ENCODE peak calls at places on chromosomes 12 and 14, in seven cellular contexts. B is PC-3; T is AG04450; L is kidney epithelial cell; P is body of pancreas; W is colonic mucosa; O is CD8-positive, alpha-beta T cell. U is an unnamed sample. For H3K27me3, the result is how much of the 10 kb centered on the place peaks cover.

GRCh38 chr12:66137937-66138336 is 7.4 kb upstream of the LLPH start:
- DNase-seq in L (no peak), B (no peak), W (no peak), P (no peak), O (no peak), T (no peak), U (no peak)

GRCh38 chr12:60263146-60263545 is 667.3 kb downstream of the SLC16A7 start:
- DNase-seq in W (no peak), O (no peak), B (peak), P (no peak), L (no peak), T (no peak), U (no peak)

GRCh38 chr12:65300679-65301349 is 22.3 kb downstream of the MSRB3 start:
- DNase-seq in B (peak), W (no peak), P (no peak), L (no peak), T (no peak), O (no peak), U (no peak)

GRCh38 chr12:122730215-122731014 is at the start of gene HCAR1:
- DNase-seq in B (peak), O (no peak), P (no peak), W (no peak), L (no peak), T (no peak), U (no peak)

GRCh38 chr14:104093366-104094055 is 8.0 kb downstream of the ASPG start:
- DNase-seq in W (no peak), T (no peak), B (peak), L (no peak), P (no peak), O (no peak), U (no peak)

GRCh38 chr12:103632554-103633216 is 45.6 kb downstream of the STAB2 start:
- DNase-seq in B (peak), W (peak), L (no peak), P (peak), O (no peak), T (no peak), U (peak)

GRCh38 chr12:131943876-131944275 is 5.9 kb upstream of the EP400 start:
- DNase-seq in P (no peak), B (no peak), L (no peak), O (peak), W (no peak), T (no peak), U (no peak)

GRCh38 chr12:32305163-32305562 is 94.2 kb upstream of the FGD4 start:
- DNase-seq in L (no peak), T (no peak), O (no peak), W (no peak), B (no peak), P (no peak), U (no peak)

GRCh38 chr14:38731962-38732361 is 371.1 kb downstream of the SEC23A start:
- DNase-seq in O (no peak), B (no peak), T (no peak), P (no peak), L (no peak), W (no peak), U (no peak)

GRCh38 chr14:58549358-58549757 is 88.4 kb upstream of the DACT1 start:
- DNase-seq in B (no peak), P (no peak), T (no peak), W (no peak), L (no peak), O (no peak), U (no peak)

GRCh38 chr12:8871067-8871466 is 43.2 kb upstream of the PHC1 start:
- DNase-seq in L (no peak), P (no peak), O (no peak), W (no peak), B (no peak), T (no peak), U (no peak)

GRCh38 chr14:88023658-88024187 is 18.8 kb downstream of the GPR65 start:
- DNase-seq in L (no peak), P (no peak), T (no peak), W (no peak), O (no peak), B (no peak), U (no peak)

GRCh38 chr12:127685476-127686234 is 581.3 kb upstream of the TMEM132C start:
- DNase-seq in T (no peak), L (no peak), O (no peak), P (no peak), B (no peak), W (no peak), U (no peak)

GRCh38 chr14:91417983-91418386 is 365 bp upstream of the CCDC88C start:
- DNase-seq in B (peak), L (no peak), W (no peak), P (peak), O (peak), T (no peak), U (no peak)

GRCh38 chr12:51773145-51773869 is 75.2 kb downstream of the FIGNL2 start:
- DNase-seq in B (peak), O (no peak), W (no peak), L (peak), T (peak), P (no peak), U (no peak)

GRCh38 chr12:1546931-1547640 is 47.3 kb downstream of the FBXL14 start:
- DNase-seq in O (no peak), L (no peak), W (no peak), P (no peak), B (no peak), T (no peak), U (no peak)

GRCh38 chr12:124548854-124549378 is 18.5 kb downstream of the NCOR2 start:
- DNase-seq in B (no peak), O (no peak), L (no peak), P (peak), T (peak), W (peak), U (peak)

GRCh38 chr12:101892794-101893193 is 15.4 kb downstream of the DRAM1 start:
- DNase-seq in P (no peak), T (no peak), B (no peak), O (no peak), L (no peak), W (no peak), U (no peak)

GRCh38 chr12:66409195-66409871 is 107.0 kb downstream of the HELB start:
- DNase-seq in L (no peak), P (peak), W (peak), B (peak), O (peak), T (peak), U (no peak)

GRCh38 chr12:95322335-95322734 is 104.7 kb downstream of the VEZT start:
- DNase-seq in L (no peak), O (no peak), T (no peak), B (no peak), W (no peak), P (no peak), U (no peak)

GRCh38 chr12:34215893-34216285 is 193.6 kb downstream of the ALG10 start:
- DNase-seq in O (no peak), W (no peak), T (no peak), B (no peak), L (no peak), P (no peak), U (no peak)

GRCh38 chr14:20613094-20614037 is 22.2 kb upstream of the RNASE12 start:
- DNase-seq in O (peak), T (peak), W (peak), B (peak), L (peak), P (peak), U (peak)

GRCh38 chr14:95388699-95389098 is 69.0 kb upstream of the CLMN start:
- DNase-seq in W (no peak), B (peak), P (no peak), T (no peak), O (no peak), L (no peak), U (no peak)

GRCh38 chr14:76985021-76985420 is 43.5 kb downstream of the IRF2BPL start:
- DNase-seq in W (no peak), T (no peak), O (no peak), L (no peak), P (no peak), B (no peak), U (no peak)

GRCh38 chr14:89185919-89186849 is 230.8 kb downstream of the FOXN3 start:
- DNase-seq in T (peak), W (no peak), P (no peak), O (no peak), B (peak), L (no peak), U (no peak)

GRCh38 chr12:123854232-123854631 is 92.1 kb downstream of the DNAH10 start:
- DNase-seq in B (no peak), O (no peak), W (no peak), L (no peak), T (no peak), P (no peak), U (no peak)

GRCh38 chr14:29858299-29858698 is 69.3 kb downstream of the PRKD1 start:
- DNase-seq in W (no peak), T (no peak), P (no peak), O (no peak), L (no peak), B (no peak), U (no peak)

GRCh38 chr14:51293149-51293925 is 53.3 kb downstream of the TMX1 start:
- DNase-seq in T (peak), O (no peak), W (peak), L (no peak), B (no peak), P (peak), U (no peak)

GRCh38 chr12:119645535-119646059 is 22.3 kb upstream of the PRKAB1 start:
- DNase-seq in O (no peak), B (no peak), W (no peak), T (no peak), P (no peak), L (no peak), U (no peak)

GRCh38 chr12:57049047-57049446 is 882 bp downstream of the MYO1A start:
- DNase-seq in W (peak), B (no peak), O (no peak), L (no peak), P (no peak), T (no peak), U (no peak)

GRCh38 chr12:67377541-67377940 is 108.4 kb downstream of the CAND1 start:
- DNase-seq in L (no peak), P (no peak), T (no peak), O (no peak), W (no peak), B (no peak), U (no peak)

DNA sequence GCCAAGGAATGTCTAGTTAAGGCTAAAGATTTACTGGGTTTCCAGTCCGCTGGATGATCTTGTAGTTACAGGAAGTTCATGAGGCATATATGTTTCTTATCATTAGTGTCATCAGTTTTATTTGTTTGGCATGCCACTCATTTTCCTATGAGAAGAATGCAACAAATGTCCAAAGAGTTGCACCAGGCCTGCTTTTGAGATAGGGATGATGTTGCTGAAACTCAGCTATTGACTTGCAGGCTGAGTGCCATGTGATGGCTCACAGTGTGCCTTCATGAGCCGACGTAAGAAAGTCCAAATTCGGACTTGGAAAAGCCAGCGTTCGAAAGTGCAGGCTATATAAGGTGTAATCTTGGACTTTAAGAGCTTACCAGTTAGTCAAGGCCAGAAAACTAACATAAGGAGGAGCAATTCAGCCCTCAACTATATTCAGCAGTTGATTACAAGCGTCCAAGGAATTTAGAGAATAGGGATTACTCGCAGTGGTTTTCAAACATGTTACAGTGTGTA is 101.4 kb downstream of the LGMN start:
- DNase-seq in W (no peak), B (peak), O (no peak), L (no peak), P (no peak), T (peak), U (no peak)
- H3K4me3 ChIP-seq in W (no peak), B (no peak), O (no peak), L (no peak), P (no peak), T (no peak), U (no peak)

DNA sequence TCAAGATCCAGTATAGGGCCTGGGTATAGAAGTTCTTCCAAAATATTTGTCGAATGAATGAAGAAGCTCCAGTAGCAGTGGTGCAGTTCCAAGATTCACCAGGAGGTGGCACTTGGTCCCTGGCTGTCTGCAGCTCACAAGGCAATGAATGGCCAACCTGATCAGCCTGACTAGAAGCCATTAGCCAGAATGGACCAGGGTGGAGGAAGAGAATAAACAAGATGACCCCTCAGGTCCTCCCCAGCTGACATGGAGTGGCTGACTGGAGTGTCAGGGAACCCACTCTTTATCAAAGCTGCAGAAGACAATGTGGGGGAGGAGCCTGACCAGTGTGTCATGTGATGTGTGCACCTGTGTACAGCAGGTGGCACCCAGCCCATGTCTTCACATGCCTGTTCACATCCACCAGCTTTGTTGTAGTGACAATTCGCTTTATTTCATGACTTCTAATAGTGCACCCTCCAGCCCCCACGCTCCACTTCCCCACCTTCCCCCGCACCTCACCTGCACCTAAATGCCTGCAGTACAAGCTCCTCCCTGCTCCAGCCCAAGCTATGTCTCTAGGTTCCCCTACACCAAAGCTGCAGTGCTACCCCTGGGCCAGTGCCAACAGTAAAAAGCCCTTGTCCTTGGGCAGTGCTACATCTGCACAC is 3.0 kb downstream of the LTBP2 start:
- DNase-seq in L (no peak), P (peak), B (peak), O (peak), W (peak), T (peak), U (peak)
- TF ChIP-seq CTCF in L (peak), P (peak), B (peak), O (peak), W (peak), T (peak), U (peak)

GRCh38 chr12:80877706-80878384 is 59.9 kb downstream of the LIN7A start:
- DNase-seq in O (no peak), B (no peak), T (no peak), P (no peak), L (no peak), W (no peak), U (no peak)
- H3K27me3 ChIP-seq in O (under half), B (under half), T (under half), P (under half), L (under half), W (under half), U (under half)

GRCh38 chr14:75981826-75982723 is at the start of gene TGFB3:
- DNase-seq in W (peak), T (peak), O (peak), B (peak), P (peak), L (peak), U (peak)

GRCh38 chr14:75980856-75981255 is 939 bp downstream of the TGFB3 start:
- DNase-seq in P (peak), L (no peak), T (no peak), B (peak), W (no peak), O (no peak), U (no peak)

GRCh38 chr14:75979641-75980422 is 2.0 kb downstream of the TGFB3 start:
- DNase-seq in W (no peak), P (no peak), L (no peak), T (no peak), B (no peak), O (no peak), U (no peak)

GRCh38 chr14:75982724-75983358 is 1.0 kb upstream of the TGFB3 start:
- DNase-seq in P (peak), L (no peak), W (peak), T (peak), O (no peak), B (no peak), U (peak)

GRCh38 chr14:75981426-75981825 is 369 bp downstream of the TGFB3 start:
- DNase-seq in W (no peak), L (no peak), O (peak), B (no peak), P (peak), T (no peak), U (no peak)
- H3K4me3 ChIP-seq in W (peak), L (peak), O (peak), B (peak), P (no peak), T (peak), U (peak)

GRCh38 chr12:63869656-63870055 is 25.2 kb downstream of the SRGAP1 start:
- DNase-seq in O (no peak), P (no peak), B (peak), W (no peak), T (no peak), L (no peak), U (no peak)
- TF ChIP-seq CTCF in O (no peak), P (no peak), B (no peak), W (no peak), T (no peak), L (no peak), U (no peak)

DNA sequence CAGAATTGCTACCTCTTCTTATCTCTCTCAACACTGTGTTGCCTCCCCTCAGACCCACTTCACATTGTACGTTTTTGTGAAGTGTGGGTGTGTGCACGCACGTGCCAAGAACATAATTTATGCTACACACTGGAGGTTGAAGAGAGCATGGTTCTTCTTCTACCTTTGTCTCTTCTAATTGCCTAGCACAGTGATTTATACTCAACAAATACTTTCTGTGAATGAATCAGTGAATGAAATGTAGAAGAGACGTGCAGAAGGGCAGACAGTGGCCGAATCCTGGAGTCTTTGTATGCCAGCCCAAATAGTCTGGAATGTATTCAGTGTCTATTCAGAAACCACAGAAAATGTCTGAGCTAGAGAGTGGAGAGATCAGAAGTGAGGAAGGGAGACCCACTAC is 4.6 kb upstream of the SAMD4A start:
- DNase-seq in L (no peak), O (no peak), T (no peak), P (no peak), B (no peak), W (no peak), U (no peak)
- H3K27me3 ChIP-seq in L (under half), O (under half), T (under half), P (under half), B (under half), W (under half), U (under half)

U was measured in lung.